ENCODE peak calls at places on chromosomes 1 and 21, in four cellular contexts. Z is GM23248, R is left lung, T is kidney. F is an unnamed sample.

GRCh38 chr1:5988596-5989285 is 3.5 kb downstream of the NPHP4 start:
- DNase-seq in Z (no peak), R (no peak), T (peak), F (no peak)

GRCh38 chr1:68116643-68117235 is 66.3 kb upstream of the DIRAS3 start:
- DNase-seq in Z (peak), R (no peak), T (no peak), F (peak)

GRCh38 chr1:183568176-183569041 is 21.9 kb downstream of the NCF2 start:
- DNase-seq in Z (no peak), R (peak), T (no peak), F (no peak)

GRCh38 chr1:39957299-39958020 is 2.5 kb downstream of the MFSD2A start:
- DNase-seq in Z (peak), R (no peak), T (no peak), F (no peak)

GRCh38 chr1:22907528-22907927 is 65.1 kb downstream of the LACTBL1 start:
- DNase-seq in Z (no peak), R (no peak), T (no peak), F (no peak)

GRCh38 chr1:7050751-7051665 is 265.8 kb downstream of the CAMTA1 start:
- DNase-seq in Z (no peak), R (no peak), T (no peak), F (no peak)

GRCh38 chr1:23648576-23648975 is 43.0 kb upstream of the RPL11 start:
- DNase-seq in Z (no peak), R (no peak), T (no peak), F (no peak)

GRCh38 chr21:32921632-32922230 is 104.0 kb upstream of the OLIG2 start:
- DNase-seq in Z (peak), R (no peak), T (no peak), F (no peak)

GRCh38 chr1:170727953-170728352 is 64.0 kb downstream of the PRRX1 start:
- DNase-seq in Z (no peak), R (no peak), T (no peak), F (no peak)

GRCh38 chr21:32771134-32771523 is 426 bp downstream of the PAXBP1 start:
- DNase-seq in Z (peak), R (peak), T (peak), F (peak)

GRCh38 chr1:218813247-218813646 is 360.4 kb upstream of the LYPLAL1 start:
- DNase-seq in Z (peak), R (no peak), T (no peak), F (no peak)

GRCh38 chr1:110485725-110486124 is 33.2 kb downstream of the KCNA10 start:
- DNase-seq in Z (no peak), R (no peak), T (peak), F (no peak)

GRCh38 chr21:44897326-44898010 is 23.2 kb downstream of the ITGB2 start:
- DNase-seq in Z (no peak), R (no peak), T (peak), F (no peak)

GRCh38 chr1:229620876-229621275 is 5.0 kb downstream of the TAF5L start:
- DNase-seq in Z (peak), R (no peak), T (no peak), F (no peak)

GRCh38 chr1:66575739-66576138 is 41.8 kb downstream of the SGIP1 start:
- DNase-seq in Z (peak), R (no peak), T (no peak), F (no peak)

GRCh38 chr1:221089273-221089672 is 210.0 kb downstream of the HLX start:
- DNase-seq in Z (peak), R (no peak), T (no peak), F (no peak)

GRCh38 chr1:44819257-44819593 is 10.9 kb downstream of the BTBD19 start:
- DNase-seq in Z (no peak), R (no peak), T (no peak), F (no peak)

GRCh38 chr1:70441392-70442035 is 30.4 kb downstream of the CTH start:
- DNase-seq in Z (no peak), R (no peak), T (no peak), F (no peak)

DNA sequence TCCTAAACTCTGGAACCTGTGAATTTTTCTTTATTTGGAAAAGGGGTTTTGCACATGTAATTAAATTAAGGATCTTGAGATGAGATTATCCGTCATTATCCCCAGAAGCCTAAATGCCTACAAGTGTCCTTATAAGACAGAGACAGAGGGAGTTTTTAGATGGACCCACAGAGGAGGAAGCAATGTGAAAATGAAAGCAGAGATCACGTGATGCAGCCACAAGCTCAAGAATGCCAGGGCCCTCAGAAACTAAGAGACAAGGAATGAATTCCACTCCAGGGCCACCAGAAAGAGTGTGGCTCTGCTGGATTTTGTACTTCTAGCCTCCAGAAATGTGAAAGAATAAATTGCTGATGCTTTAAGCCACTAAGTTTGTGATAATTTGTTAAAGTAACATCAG is 183.6 kb upstream of the UBE2U start:
- DNase-seq in Z (peak), R (no peak), T (no peak), F (no peak)
- H3K4me3 ChIP-seq in Z (peak), R (no peak), T (peak), F (no peak)

DNA sequence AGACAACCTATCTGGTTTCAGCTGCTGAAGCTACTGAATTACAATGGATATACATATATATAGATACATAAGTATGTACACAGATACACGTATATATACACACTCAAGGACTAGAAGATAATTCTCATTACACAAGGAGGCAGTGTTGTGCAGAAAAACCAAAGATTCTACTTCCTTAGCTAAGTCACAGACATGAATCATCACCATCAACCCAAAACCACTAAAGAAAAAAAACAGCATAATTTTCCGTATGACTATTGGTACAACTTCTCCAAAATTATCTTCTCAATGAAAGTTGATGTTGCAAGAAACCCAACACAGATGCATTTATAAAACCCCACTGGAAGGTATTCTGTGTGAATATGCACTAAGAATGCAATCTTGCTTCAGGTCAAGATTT is 36.8 kb upstream of the RPF1 start:
- DNase-seq in Z (peak), R (no peak), T (no peak), F (peak)
- H3K4me3 ChIP-seq in Z (no peak), R (no peak), T (no peak), F (no peak)

DNA sequence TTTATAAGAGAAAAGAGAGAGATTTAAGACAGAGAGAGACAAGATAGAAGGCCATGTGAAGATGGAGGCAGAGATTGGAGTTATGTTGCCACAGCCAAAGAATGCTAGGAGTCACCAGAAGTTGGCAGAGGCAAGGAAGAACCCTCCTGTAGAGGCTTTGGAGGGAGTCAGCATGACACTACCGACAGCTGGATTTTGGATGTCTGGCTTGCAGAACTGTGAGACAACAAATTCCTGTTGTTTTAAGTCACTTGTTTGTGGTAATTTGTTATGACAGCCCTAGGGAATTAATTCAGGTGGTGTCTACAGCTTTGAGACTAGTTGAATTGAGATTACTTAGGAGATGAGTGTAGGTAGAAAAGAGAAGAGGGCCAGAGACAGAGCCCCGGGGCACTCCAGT is 158.5 kb downstream of the DNM3 start:
- DNase-seq in Z (peak), R (no peak), T (no peak), F (no peak)
- H3K4me3 ChIP-seq in Z (no peak), R (no peak), T (no peak), F (no peak)

GRCh38 chr1:118659646-118660045 is 328.5 kb downstream of the TBX15 start:
- DNase-seq in Z (peak), R (no peak), T (no peak), F (no peak)
- H3K4me3 ChIP-seq in Z (no peak), R (no peak), T (no peak), F (no peak)

DNA sequence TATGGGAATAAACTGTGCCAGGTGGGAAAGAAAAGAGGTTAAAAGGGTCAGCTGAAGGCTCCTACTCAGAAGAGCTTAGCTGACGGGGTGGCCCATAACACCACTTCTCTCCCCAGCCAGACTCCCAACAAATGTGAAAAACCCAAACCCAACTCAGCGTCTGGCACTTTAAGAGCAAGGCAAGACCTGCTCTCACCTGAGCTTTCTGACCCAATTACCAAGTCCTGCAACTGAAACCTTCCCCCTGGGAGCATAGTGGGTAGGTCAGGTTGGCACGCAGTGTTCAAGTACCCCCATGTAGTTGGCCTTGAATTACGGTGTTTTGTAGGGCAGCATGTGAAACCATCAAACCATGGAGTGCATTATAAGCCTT is 3.2 kb downstream of the IRF6 start:
- DNase-seq in Z (no peak), R (no peak), T (no peak), F (no peak)
- H3K4me3 ChIP-seq in Z (no peak), R (no peak), T (no peak), F (no peak)

DNA sequence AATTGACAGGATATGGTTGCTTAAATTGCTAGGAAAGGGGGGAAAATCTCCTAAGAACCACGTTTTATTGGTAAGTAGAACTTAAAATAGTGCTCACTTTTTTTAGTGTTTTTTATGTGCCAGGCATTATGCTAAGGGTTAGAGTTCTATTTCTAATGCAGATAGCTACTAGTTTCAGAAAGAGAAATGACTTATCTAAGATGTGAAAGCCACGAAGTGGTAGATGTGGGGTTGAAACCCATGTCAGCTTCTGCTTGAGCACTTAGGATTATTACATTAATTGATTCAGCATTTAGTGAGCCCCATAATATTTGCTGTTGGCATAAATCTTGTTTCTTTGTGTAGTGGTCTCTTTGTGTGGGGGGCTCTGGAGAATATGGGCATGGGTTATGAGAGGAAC is 24.7 kb downstream of the CACHD1 start:
- DNase-seq in Z (no peak), R (no peak), T (no peak), F (no peak)
- H3K4me3 ChIP-seq in Z (no peak), R (no peak), T (no peak), F (no peak)